ENCODE peak calls at places on chromosomes 11 and 22, in ten cellular contexts. One of them, this sample, is unnamed.
A peak's percentile ranks its signal among the peaks of the same experiment; 100 is the strongest.

GRCh38 chr11:14449302-14449714 is 50.3 kb downstream of the COPB1 start:
- DNase-seq in GM12891: no peak
- DNase-seq in activated effector memory CD4-positive, alpha-beta T cell treated with Interleukin-2 at 50 U/mL for 16 hours: no peak
- DNase-seq in neural progenitor cell: no peak
- DNase-seq in putamen: no peak
- DNase-seq in stimulated activated CD4-positive, alpha-beta T cell treated with anti-CD3 and anti-CD28 coated beads, TNF-alpha, amount 100 ng/mL, for 4 hours: no peak
- DNase-seq in frontal cortex: no peak
- DNase-seq in foreskin keratinocyte: peak; percentile 39
- DNase-seq in stimulated activated CD8-positive, alpha-beta memory T cell treated with anti-CD3 and anti-CD28 coated beads, Interleukin-15, amount 100 ng/mL, for 4 hours: no peak
- DNase-seq in HCEC 1CT: no peak
- DNase-seq in this sample: no peak

GRCh38 chr11:12007230-12007593 is 1.2 kb downstream of the DKK3 start:
- DNase-seq in frontal cortex: no peak
- DNase-seq in activated effector memory CD4-positive, alpha-beta T cell treated with Interleukin-2 at 50 U/mL for 16 hours: no peak
- DNase-seq in putamen: no peak
- DNase-seq in stimulated activated CD8-positive, alpha-beta memory T cell treated with anti-CD3 and anti-CD28 coated beads, Interleukin-15, amount 100 ng/mL, for 4 hours: no peak
- DNase-seq in foreskin keratinocyte: no peak
- DNase-seq in neural progenitor cell: peak; percentile 12
- DNase-seq in HCEC 1CT: no peak
- DNase-seq in GM12891: no peak
- DNase-seq in stimulated activated CD4-positive, alpha-beta T cell treated with anti-CD3 and anti-CD28 coated beads, TNF-alpha, amount 100 ng/mL, for 4 hours: no peak
- DNase-seq in this sample: no peak

GRCh38 chr11:123590296-123590912 is 64.0 kb downstream of the SCN3B start:
- DNase-seq in putamen: no peak
- DNase-seq in activated effector memory CD4-positive, alpha-beta T cell treated with Interleukin-2 at 50 U/mL for 16 hours: no peak
- DNase-seq in stimulated activated CD8-positive, alpha-beta memory T cell treated with anti-CD3 and anti-CD28 coated beads, Interleukin-15, amount 100 ng/mL, for 4 hours: no peak
- DNase-seq in GM12891: no peak
- DNase-seq in frontal cortex: no peak
- DNase-seq in foreskin keratinocyte: no peak
- DNase-seq in HCEC 1CT: no peak
- DNase-seq in stimulated activated CD4-positive, alpha-beta T cell treated with anti-CD3 and anti-CD28 coated beads, TNF-alpha, amount 100 ng/mL, for 4 hours: no peak
- DNase-seq in neural progenitor cell: no peak
- DNase-seq in this sample: no peak

GRCh38 chr11:20511982-20512381 is 87.4 kb upstream of the SLC6A5 start:
- DNase-seq in GM12891: no peak
- DNase-seq in stimulated activated CD4-positive, alpha-beta T cell treated with anti-CD3 and anti-CD28 coated beads, TNF-alpha, amount 100 ng/mL, for 4 hours: no peak
- DNase-seq in stimulated activated CD8-positive, alpha-beta memory T cell treated with anti-CD3 and anti-CD28 coated beads, Interleukin-15, amount 100 ng/mL, for 4 hours: no peak
- DNase-seq in foreskin keratinocyte: no peak
- DNase-seq in frontal cortex: no peak
- DNase-seq in neural progenitor cell: no peak
- DNase-seq in HCEC 1CT: no peak
- DNase-seq in putamen: no peak
- DNase-seq in activated effector memory CD4-positive, alpha-beta T cell treated with Interleukin-2 at 50 U/mL for 16 hours: no peak
- DNase-seq in this sample: no peak

GRCh38 chr22:32342977-32343376 is 14.7 kb upstream of the RFPL3 start:
- DNase-seq in neural progenitor cell: no peak
- DNase-seq in stimulated activated CD4-positive, alpha-beta T cell treated with anti-CD3 and anti-CD28 coated beads, TNF-alpha, amount 100 ng/mL, for 4 hours: no peak
- DNase-seq in HCEC 1CT: no peak
- DNase-seq in foreskin keratinocyte: no peak
- DNase-seq in stimulated activated CD8-positive, alpha-beta memory T cell treated with anti-CD3 and anti-CD28 coated beads, Interleukin-15, amount 100 ng/mL, for 4 hours: no peak
- DNase-seq in frontal cortex: no peak
- DNase-seq in GM12891: no peak
- DNase-seq in putamen: no peak
- DNase-seq in activated effector memory CD4-positive, alpha-beta T cell treated with Interleukin-2 at 50 U/mL for 16 hours: no peak
- DNase-seq in this sample: no peak

GRCh38 chr11:474914-475506 is 24.9 kb downstream of the PTDSS2 start:
- DNase-seq in frontal cortex: no peak
- DNase-seq in HCEC 1CT: no peak
- DNase-seq in stimulated activated CD8-positive, alpha-beta memory T cell treated with anti-CD3 and anti-CD28 coated beads, Interleukin-15, amount 100 ng/mL, for 4 hours: no peak
- DNase-seq in foreskin keratinocyte: no peak
- DNase-seq in stimulated activated CD4-positive, alpha-beta T cell treated with anti-CD3 and anti-CD28 coated beads, TNF-alpha, amount 100 ng/mL, for 4 hours: no peak
- DNase-seq in neural progenitor cell: no peak
- DNase-seq in GM12891: no peak
- DNase-seq in activated effector memory CD4-positive, alpha-beta T cell treated with Interleukin-2 at 50 U/mL for 16 hours: no peak
- DNase-seq in putamen: no peak
- DNase-seq in this sample: no peak

GRCh38 chr11:9264381-9265210 is 554 bp downstream of the DENND5A start:
- DNase-seq in stimulated activated CD4-positive, alpha-beta T cell treated with anti-CD3 and anti-CD28 coated beads, TNF-alpha, amount 100 ng/mL, for 4 hours: no peak
- DNase-seq in neural progenitor cell: peak; percentile 18
- DNase-seq in activated effector memory CD4-positive, alpha-beta T cell treated with Interleukin-2 at 50 U/mL for 16 hours: no peak
- DNase-seq in HCEC 1CT: peak; percentile 73
- DNase-seq in frontal cortex: peak; percentile 50
- DNase-seq in stimulated activated CD8-positive, alpha-beta memory T cell treated with anti-CD3 and anti-CD28 coated beads, Interleukin-15, amount 100 ng/mL, for 4 hours: peak; percentile 14
- DNase-seq in foreskin keratinocyte: peak; percentile 66
- DNase-seq in GM12891: peak; percentile 30
- DNase-seq in putamen: peak; percentile 71
- DNase-seq in this sample: peak; percentile 39

GRCh38 chr11:107898270-107898669 is 30.0 kb upstream of the RAB39A start:
- DNase-seq in GM12891: no peak
- DNase-seq in putamen: no peak
- DNase-seq in activated effector memory CD4-positive, alpha-beta T cell treated with Interleukin-2 at 50 U/mL for 16 hours: no peak
- DNase-seq in foreskin keratinocyte: peak; percentile 41
- DNase-seq in stimulated activated CD4-positive, alpha-beta T cell treated with anti-CD3 and anti-CD28 coated beads, TNF-alpha, amount 100 ng/mL, for 4 hours: no peak
- DNase-seq in neural progenitor cell: peak; percentile 44
- DNase-seq in frontal cortex: no peak
- DNase-seq in HCEC 1CT: peak; percentile 56
- DNase-seq in stimulated activated CD8-positive, alpha-beta memory T cell treated with anti-CD3 and anti-CD28 coated beads, Interleukin-15, amount 100 ng/mL, for 4 hours: no peak
- DNase-seq in this sample: peak; percentile 51

GRCh38 chr11:65429724-65430405 is 7.3 kb downstream of the NEAT1 start:
- DNase-seq in frontal cortex: no peak
- DNase-seq in putamen: peak; percentile 41
- DNase-seq in activated effector memory CD4-positive, alpha-beta T cell treated with Interleukin-2 at 50 U/mL for 16 hours: no peak
- DNase-seq in HCEC 1CT: peak; percentile 72
- DNase-seq in neural progenitor cell: no peak
- DNase-seq in foreskin keratinocyte: peak; percentile 68
- DNase-seq in stimulated activated CD4-positive, alpha-beta T cell treated with anti-CD3 and anti-CD28 coated beads, TNF-alpha, amount 100 ng/mL, for 4 hours: no peak
- DNase-seq in stimulated activated CD8-positive, alpha-beta memory T cell treated with anti-CD3 and anti-CD28 coated beads, Interleukin-15, amount 100 ng/mL, for 4 hours: no peak
- DNase-seq in GM12891: no peak
- DNase-seq in this sample: no peak

GRCh38 chr11:120141144-120142071 is 3.5 kb upstream of the TRIM29 start:
- DNase-seq in stimulated activated CD8-positive, alpha-beta memory T cell treated with anti-CD3 and anti-CD28 coated beads, Interleukin-15, amount 100 ng/mL, for 4 hours: no peak
- DNase-seq in putamen: no peak
- DNase-seq in stimulated activated CD4-positive, alpha-beta T cell treated with anti-CD3 and anti-CD28 coated beads, TNF-alpha, amount 100 ng/mL, for 4 hours: no peak
- DNase-seq in frontal cortex: no peak
- DNase-seq in activated effector memory CD4-positive, alpha-beta T cell treated with Interleukin-2 at 50 U/mL for 16 hours: no peak
- DNase-seq in neural progenitor cell: no peak
- DNase-seq in foreskin keratinocyte: no peak
- DNase-seq in HCEC 1CT: no peak
- DNase-seq in GM12891: no peak
- DNase-seq in this sample: no peak

GRCh38 chr11:65311197-65311631 is 3.5 kb upstream of the CDC42EP2 start:
- DNase-seq in frontal cortex: no peak
- DNase-seq in neural progenitor cell: peak; percentile 69
- DNase-seq in stimulated activated CD8-positive, alpha-beta memory T cell treated with anti-CD3 and anti-CD28 coated beads, Interleukin-15, amount 100 ng/mL, for 4 hours: no peak
- DNase-seq in GM12891: no peak
- DNase-seq in foreskin keratinocyte: no peak
- DNase-seq in putamen: no peak
- DNase-seq in HCEC 1CT: peak; percentile 63
- DNase-seq in activated effector memory CD4-positive, alpha-beta T cell treated with Interleukin-2 at 50 U/mL for 16 hours: no peak
- DNase-seq in stimulated activated CD4-positive, alpha-beta T cell treated with anti-CD3 and anti-CD28 coated beads, TNF-alpha, amount 100 ng/mL, for 4 hours: no peak
- DNase-seq in this sample: no peak

GRCh38 chr11:9112075-9112474 is 20.7 kb upstream of the SCUBE2 start:
- DNase-seq in activated effector memory CD4-positive, alpha-beta T cell treated with Interleukin-2 at 50 U/mL for 16 hours: no peak
- DNase-seq in stimulated activated CD4-positive, alpha-beta T cell treated with anti-CD3 and anti-CD28 coated beads, TNF-alpha, amount 100 ng/mL, for 4 hours: no peak
- DNase-seq in frontal cortex: no peak
- DNase-seq in stimulated activated CD8-positive, alpha-beta memory T cell treated with anti-CD3 and anti-CD28 coated beads, Interleukin-15, amount 100 ng/mL, for 4 hours: no peak
- DNase-seq in putamen: no peak
- DNase-seq in GM12891: no peak
- DNase-seq in neural progenitor cell: no peak
- DNase-seq in HCEC 1CT: no peak
- DNase-seq in foreskin keratinocyte: no peak
- DNase-seq in this sample: no peak

GRCh38 chr11:119536801-119537200 is 113.8 kb upstream of the THY1 start:
- DNase-seq in activated effector memory CD4-positive, alpha-beta T cell treated with Interleukin-2 at 50 U/mL for 16 hours: no peak
- DNase-seq in HCEC 1CT: no peak
- DNase-seq in stimulated activated CD4-positive, alpha-beta T cell treated with anti-CD3 and anti-CD28 coated beads, TNF-alpha, amount 100 ng/mL, for 4 hours: no peak
- DNase-seq in neural progenitor cell: no peak
- DNase-seq in frontal cortex: no peak
- DNase-seq in putamen: no peak
- DNase-seq in foreskin keratinocyte: no peak
- DNase-seq in stimulated activated CD8-positive, alpha-beta memory T cell treated with anti-CD3 and anti-CD28 coated beads, Interleukin-15, amount 100 ng/mL, for 4 hours: no peak
- DNase-seq in GM12891: no peak
- DNase-seq in this sample: no peak

GRCh38 chr11:104333977-104334376 is 170.0 kb upstream of the PDGFD start:
- DNase-seq in GM12891: no peak
- DNase-seq in putamen: no peak
- DNase-seq in neural progenitor cell: no peak
- DNase-seq in activated effector memory CD4-positive, alpha-beta T cell treated with Interleukin-2 at 50 U/mL for 16 hours: no peak
- DNase-seq in foreskin keratinocyte: no peak
- DNase-seq in frontal cortex: no peak
- DNase-seq in stimulated activated CD8-positive, alpha-beta memory T cell treated with anti-CD3 and anti-CD28 coated beads, Interleukin-15, amount 100 ng/mL, for 4 hours: no peak
- DNase-seq in stimulated activated CD4-positive, alpha-beta T cell treated with anti-CD3 and anti-CD28 coated beads, TNF-alpha, amount 100 ng/mL, for 4 hours: no peak
- DNase-seq in HCEC 1CT: no peak
- DNase-seq in this sample: no peak